ENCODE peak calls at places on chromosomes 12 and 14, in seven cellular contexts. R is CD4-positive, alpha-beta memory T cell; D is fibroblast of the aortic adventitia; Y is AG04450; A is fibroblast of pulmonary artery; O is EL; X is heart right ventricle. N is an unnamed sample.

GRCh38 chr12:58919271-58920101 is 818 bp downstream of the LRIG3 start:
- DNase-seq in R (no peak), D (peak; percentile 67), Y (no peak), A (peak; percentile 54), O (peak; percentile 60), X (peak; percentile 26), N (no peak)

GRCh38 chr12:107906719-107907118 is 132.2 kb downstream of the ASCL4 start:
- DNase-seq in R (no peak), D (no peak), Y (no peak), A (no peak), O (no peak), X (no peak), N (no peak)

GRCh38 chr12:98646165-98646764 is 1.2 kb downstream of the APAF1 start:
- DNase-seq in R (no peak), D (peak; percentile 28), Y (no peak), A (peak; percentile 29), O (peak; percentile 48), X (no peak), N (no peak)

GRCh38 chr14:29663281-29663801 is 264.3 kb downstream of the PRKD1 start:
- DNase-seq in R (no peak), D (peak; percentile 11), Y (no peak), A (peak; percentile 50), O (no peak), X (no peak), N (no peak)

GRCh38 chr12:80676856-80677255 is 30.6 kb upstream of the MYF6 start:
- DNase-seq in R (no peak), D (no peak), Y (no peak), A (no peak), O (no peak), X (no peak), N (no peak)

GRCh38 chr14:64549805-64550538 is at the start of gene PPP1R36:
- DNase-seq in R (peak; percentile 30), D (no peak), Y (no peak), A (no peak), O (peak; percentile 23), X (no peak), N (no peak)

GRCh38 chr12:27555928-27556778 is 32.1 kb downstream of the PPFIBP1 start:
- DNase-seq in R (no peak), D (peak; percentile 69), Y (no peak), A (peak; percentile 58), O (no peak), X (no peak), N (no peak)

GRCh38 chr12:6923003-6923732 is 4.6 kb upstream of the ATN1 start:
- DNase-seq in R (no peak), D (no peak), Y (no peak), A (no peak), O (no peak), X (no peak), N (no peak)

GRCh38 chr14:40629144-40629543 is 977.5 kb upstream of the LRFN5 start:
- DNase-seq in R (no peak), D (no peak), Y (no peak), A (no peak), O (no peak), X (no peak), N (no peak)

GRCh38 chr12:46825526-46826414 is at the start of gene SLC38A4:
- DNase-seq in R (no peak), D (peak; percentile 62), Y (no peak), A (peak; percentile 51), O (peak; percentile 66), X (no peak), N (no peak)

GRCh38 chr14:77059276-77059934 is 30.9 kb upstream of the IRF2BPL start:
- DNase-seq in R (no peak), D (peak; percentile 87), Y (no peak), A (peak; percentile 89), O (peak; percentile 90), X (no peak), N (no peak)

GRCh38 chr12:104294845-104295674 is 8.5 kb upstream of the EID3 start:
- DNase-seq in R (no peak), D (peak; percentile 11), Y (no peak), A (no peak), O (no peak), X (no peak), N (no peak)

GRCh38 chr12:100199347-100200136 is 1.1 kb upstream of the ACTR6 start:
- DNase-seq in R (peak; percentile 75), D (peak; percentile 11), Y (no peak), A (peak; percentile 7), O (peak; percentile 56), X (peak; percentile 41), N (no peak)

GRCh38 chr12:76018111-76018510 is 13.5 kb downstream of the PHLDA1 start:
- DNase-seq in R (no peak), D (peak; percentile 40), Y (no peak), A (peak; percentile 66), O (no peak), X (peak; percentile 72), N (no peak)

N was measured in brain pericyte.